ENCODE peak calls at places on chromosomes 3 and 15, in ten cellular contexts. One of them, this sample, is unnamed.

GRCh38 chr15:58864602-58865419 is 68.7 kb downstream of the SLTM start:
- DNase-seq in NB4: peak
- DNase-seq in transverse colon: no peak
- DNase-seq in adrenal gland: peak
- DNase-seq in esophagus squamous epithelium: no peak
- DNase-seq in body of pancreas: peak
- DNase-seq in sigmoid colon: no peak
- DNase-seq in stomach: peak
- DNase-seq in A549: no peak
- DNase-seq in heart left ventricle: peak
- DNase-seq in this sample: no peak

GRCh38 chr3:25455316-25456232 is 27.5 kb downstream of the RARB start:
- DNase-seq in NB4: no peak
- DNase-seq in transverse colon: no peak
- DNase-seq in adrenal gland: no peak
- DNase-seq in esophagus squamous epithelium: no peak
- DNase-seq in body of pancreas: no peak
- DNase-seq in sigmoid colon: peak
- DNase-seq in stomach: no peak
- DNase-seq in A549: no peak
- DNase-seq in heart left ventricle: peak
- DNase-seq in this sample: no peak

GRCh38 chr3:105067361-105067760 is 299.3 kb upstream of the ALCAM start:
- DNase-seq in NB4: no peak
- DNase-seq in transverse colon: no peak
- DNase-seq in adrenal gland: no peak
- DNase-seq in esophagus squamous epithelium: no peak
- DNase-seq in body of pancreas: no peak
- DNase-seq in sigmoid colon: no peak
- DNase-seq in stomach: no peak
- DNase-seq in A549: no peak
- DNase-seq in heart left ventricle: no peak
- DNase-seq in this sample: no peak

GRCh38 chr3:45506084-45506483 is 88.5 kb upstream of the LIMD1 start:
- DNase-seq in NB4: no peak
- DNase-seq in transverse colon: no peak
- DNase-seq in adrenal gland: no peak
- DNase-seq in esophagus squamous epithelium: no peak
- DNase-seq in body of pancreas: no peak
- DNase-seq in sigmoid colon: no peak
- DNase-seq in stomach: no peak
- DNase-seq in A549: no peak
- DNase-seq in heart left ventricle: no peak
- DNase-seq in this sample: no peak

GRCh38 chr3:9342696-9343095 is 20.2 kb upstream of the THUMPD3 start:
- DNase-seq in NB4: no peak
- DNase-seq in transverse colon: peak
- DNase-seq in adrenal gland: no peak
- DNase-seq in esophagus squamous epithelium: no peak
- DNase-seq in body of pancreas: no peak
- DNase-seq in sigmoid colon: no peak
- DNase-seq in stomach: no peak
- DNase-seq in A549: no peak
- DNase-seq in heart left ventricle: no peak
- DNase-seq in this sample: no peak

GRCh38 chr3:22569570-22569969 is 633.6 kb upstream of the UBE2E2 start:
- DNase-seq in NB4: no peak
- DNase-seq in transverse colon: no peak
- DNase-seq in adrenal gland: no peak
- DNase-seq in esophagus squamous epithelium: no peak
- DNase-seq in body of pancreas: no peak
- DNase-seq in sigmoid colon: no peak
- DNase-seq in stomach: no peak
- DNase-seq in A549: no peak
- DNase-seq in heart left ventricle: no peak
- DNase-seq in this sample: no peak

GRCh38 chr3:27165348-27165747 is 203.8 kb downstream of the NEK10 start:
- DNase-seq in NB4: no peak
- DNase-seq in transverse colon: no peak
- DNase-seq in adrenal gland: no peak
- DNase-seq in esophagus squamous epithelium: no peak
- DNase-seq in body of pancreas: no peak
- DNase-seq in sigmoid colon: no peak
- DNase-seq in stomach: no peak
- DNase-seq in A549: no peak
- DNase-seq in heart left ventricle: no peak
- DNase-seq in this sample: no peak

GRCh38 chr3:141789281-141789680 is 26.1 kb downstream of the GRK7 start:
- DNase-seq in NB4: peak
- DNase-seq in transverse colon: no peak
- DNase-seq in adrenal gland: no peak
- DNase-seq in esophagus squamous epithelium: no peak
- DNase-seq in body of pancreas: no peak
- DNase-seq in sigmoid colon: no peak
- DNase-seq in stomach: no peak
- DNase-seq in A549: peak
- DNase-seq in heart left ventricle: no peak
- DNase-seq in this sample: no peak

GRCh38 chr15:85580914-85581313 is 200.5 kb downstream of the AKAP13 start:
- DNase-seq in NB4: no peak
- DNase-seq in transverse colon: peak
- DNase-seq in adrenal gland: peak
- DNase-seq in esophagus squamous epithelium: no peak
- DNase-seq in body of pancreas: peak
- DNase-seq in sigmoid colon: no peak
- DNase-seq in stomach: peak
- DNase-seq in A549: peak
- DNase-seq in heart left ventricle: peak
- DNase-seq in this sample: no peak

GRCh38 chr3:122416966-122417365 is 1.1 kb upstream of the WDR5B start:
- DNase-seq in NB4: no peak
- DNase-seq in transverse colon: no peak
- DNase-seq in adrenal gland: peak
- DNase-seq in esophagus squamous epithelium: no peak
- DNase-seq in body of pancreas: peak
- DNase-seq in sigmoid colon: no peak
- DNase-seq in stomach: no peak
- DNase-seq in A549: no peak
- DNase-seq in heart left ventricle: no peak
- DNase-seq in this sample: no peak

GRCh38 chr3:122415762-122416654 is at the start of gene WDR5B:
- DNase-seq in NB4: peak
- DNase-seq in transverse colon: peak
- DNase-seq in adrenal gland: peak
- DNase-seq in esophagus squamous epithelium: no peak
- DNase-seq in body of pancreas: peak
- DNase-seq in sigmoid colon: peak
- DNase-seq in stomach: peak
- DNase-seq in A549: peak
- DNase-seq in heart left ventricle: peak
- DNase-seq in this sample: peak

GRCh38 chr3:122421101-122421500 is 5.2 kb upstream of the WDR5B start:
- DNase-seq in NB4: no peak
- DNase-seq in transverse colon: no peak
- DNase-seq in adrenal gland: no peak
- DNase-seq in esophagus squamous epithelium: no peak
- DNase-seq in body of pancreas: no peak
- DNase-seq in sigmoid colon: no peak
- DNase-seq in stomach: no peak
- DNase-seq in A549: no peak
- DNase-seq in heart left ventricle: no peak
- DNase-seq in this sample: no peak

DNA sequence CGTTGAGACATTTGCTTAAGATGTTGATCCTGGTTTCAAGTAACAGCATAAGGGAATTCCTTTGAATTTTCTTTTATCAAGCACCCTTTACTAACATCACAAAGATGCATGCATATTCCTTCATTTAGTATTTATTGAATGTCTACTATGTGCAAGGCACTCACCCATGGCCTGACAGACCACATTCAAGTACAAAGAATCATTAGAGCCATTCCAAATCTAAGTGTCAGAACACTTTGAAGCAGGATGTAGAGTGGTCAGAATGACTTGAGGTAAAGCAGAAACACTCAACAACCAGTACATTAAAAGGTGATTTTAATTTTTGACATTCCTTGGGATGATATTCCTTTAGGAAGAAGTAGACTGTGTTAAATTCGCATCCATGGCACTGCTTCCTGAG is 6.0 kb upstream of the WDR5B start:
- DNase-seq in NB4: no peak
- DNase-seq in transverse colon: no peak
- DNase-seq in adrenal gland: no peak
- DNase-seq in esophagus squamous epithelium: no peak
- DNase-seq in body of pancreas: no peak
- DNase-seq in sigmoid colon: no peak
- DNase-seq in stomach: no peak
- DNase-seq in A549: no peak
- DNase-seq in heart left ventricle: no peak
- DNase-seq in this sample: no peak
- TF ChIP-seq POLR2A in NB4: no peak
- TF ChIP-seq POLR2A in transverse colon: no peak
- TF ChIP-seq POLR2A in adrenal gland: no peak
- TF ChIP-seq POLR2A in esophagus squamous epithelium: no peak
- TF ChIP-seq POLR2A in body of pancreas: no peak
- TF ChIP-seq POLR2A in sigmoid colon: no peak
- TF ChIP-seq POLR2A in stomach: no peak
- TF ChIP-seq POLR2A in A549: no peak
- TF ChIP-seq POLR2A in heart left ventricle: no peak
- TF ChIP-seq POLR2A in this sample: no peak

GRCh38 chr3:49716691-49717538 is 2.6 kb downstream of the AMIGO3 start:
- DNase-seq in NB4: no peak
- DNase-seq in transverse colon: no peak
- DNase-seq in adrenal gland: no peak
- DNase-seq in esophagus squamous epithelium: no peak
- DNase-seq in body of pancreas: no peak
- DNase-seq in sigmoid colon: peak
- DNase-seq in stomach: no peak
- DNase-seq in A549: no peak
- DNase-seq in heart left ventricle: peak
- DNase-seq in this sample: peak

GRCh38 chr3:49713336-49714105 is 6.0 kb downstream of the AMIGO3 start:
- DNase-seq in NB4: no peak
- DNase-seq in transverse colon: no peak
- DNase-seq in adrenal gland: no peak
- DNase-seq in esophagus squamous epithelium: no peak
- DNase-seq in body of pancreas: no peak
- DNase-seq in sigmoid colon: peak
- DNase-seq in stomach: no peak
- DNase-seq in A549: no peak
- DNase-seq in heart left ventricle: peak
- DNase-seq in this sample: no peak

GRCh38 chr3:49715611-49716121 is 3.8 kb downstream of the AMIGO3 start:
- DNase-seq in NB4: no peak
- DNase-seq in transverse colon: no peak
- DNase-seq in adrenal gland: no peak
- DNase-seq in esophagus squamous epithelium: no peak
- DNase-seq in body of pancreas: no peak
- DNase-seq in sigmoid colon: peak
- DNase-seq in stomach: no peak
- DNase-seq in A549: no peak
- DNase-seq in heart left ventricle: peak
- DNase-seq in this sample: no peak

GRCh38 chr3:49716169-49716568 is 3.3 kb downstream of the AMIGO3 start:
- DNase-seq in NB4: no peak
- DNase-seq in transverse colon: no peak
- DNase-seq in adrenal gland: no peak
- DNase-seq in esophagus squamous epithelium: no peak
- DNase-seq in body of pancreas: no peak
- DNase-seq in sigmoid colon: peak
- DNase-seq in stomach: no peak
- DNase-seq in A549: no peak
- DNase-seq in heart left ventricle: peak
- DNase-seq in this sample: no peak

DNA sequence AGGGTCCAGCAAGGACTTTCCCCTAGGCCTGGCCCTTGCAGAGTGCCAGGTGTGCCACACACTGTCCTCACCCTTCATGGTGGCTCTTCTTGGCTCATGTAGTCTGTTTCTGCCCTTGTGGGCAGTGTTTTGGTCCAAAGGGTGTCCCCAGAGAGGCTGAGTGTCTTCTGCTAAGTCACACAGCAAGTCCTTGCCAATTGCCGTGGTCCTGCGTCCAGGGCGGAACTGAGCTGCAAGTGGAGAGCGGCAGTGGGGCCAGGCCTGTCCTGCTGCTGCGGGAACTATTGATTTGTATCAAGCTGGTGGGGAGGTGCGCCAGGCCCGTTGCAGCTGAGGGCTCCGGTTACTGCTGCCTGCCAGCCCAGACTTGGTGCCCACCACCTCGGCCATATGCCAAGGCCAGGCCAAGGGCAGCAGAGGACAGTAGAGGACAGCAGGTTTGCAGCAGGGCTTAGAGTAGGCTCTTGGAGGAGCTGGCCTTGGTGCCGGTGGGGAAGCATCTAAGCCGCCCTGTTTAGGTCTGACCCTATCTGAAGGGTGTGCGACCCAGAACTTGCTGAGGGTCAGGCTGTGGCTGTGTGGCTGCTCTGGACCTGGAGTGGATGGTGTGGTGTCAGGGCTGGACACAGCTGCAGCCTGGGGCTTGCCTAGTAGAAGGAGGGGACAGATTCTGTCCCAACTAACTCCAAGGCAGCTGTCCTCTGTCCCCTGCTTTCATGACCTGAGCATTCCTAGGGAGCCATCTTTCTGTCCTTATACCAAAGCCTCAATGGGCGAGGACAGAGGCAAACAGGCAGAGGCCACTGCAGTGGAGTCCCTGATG is 4.5 kb downstream of the AMIGO3 start:
- DNase-seq in NB4: no peak
- DNase-seq in transverse colon: no peak
- DNase-seq in adrenal gland: no peak
- DNase-seq in esophagus squamous epithelium: no peak
- DNase-seq in body of pancreas: no peak
- DNase-seq in sigmoid colon: peak
- DNase-seq in stomach: no peak
- DNase-seq in A549: no peak
- DNase-seq in heart left ventricle: peak
- DNase-seq in this sample: no peak
- TF ChIP-seq POLR2A in NB4: no peak
- TF ChIP-seq POLR2A in transverse colon: no peak
- TF ChIP-seq POLR2A in adrenal gland: no peak
- TF ChIP-seq POLR2A in esophagus squamous epithelium: no peak
- TF ChIP-seq POLR2A in body of pancreas: no peak
- TF ChIP-seq POLR2A in sigmoid colon: no peak
- TF ChIP-seq POLR2A in stomach: no peak
- TF ChIP-seq POLR2A in A549: no peak
- TF ChIP-seq POLR2A in heart left ventricle: no peak
- TF ChIP-seq POLR2A in this sample: no peak

GRCh38 chr3:102450976-102451375 is 16.2 kb downstream of the ZPLD1 start:
- DNase-seq in NB4: no peak
- DNase-seq in transverse colon: no peak
- DNase-seq in adrenal gland: no peak
- DNase-seq in esophagus squamous epithelium: no peak
- DNase-seq in body of pancreas: no peak
- DNase-seq in sigmoid colon: no peak
- DNase-seq in stomach: no peak
- DNase-seq in A549: no peak
- DNase-seq in heart left ventricle: no peak
- DNase-seq in this sample: no peak
- TF ChIP-seq POLR2A in NB4: no peak
- TF ChIP-seq POLR2A in transverse colon: no peak
- TF ChIP-seq POLR2A in adrenal gland: no peak
- TF ChIP-seq POLR2A in esophagus squamous epithelium: no peak
- TF ChIP-seq POLR2A in body of pancreas: no peak
- TF ChIP-seq POLR2A in sigmoid colon: no peak
- TF ChIP-seq POLR2A in stomach: no peak
- TF ChIP-seq POLR2A in A549: no peak
- TF ChIP-seq POLR2A in heart left ventricle: no peak
- TF ChIP-seq POLR2A in this sample: no peak

GRCh38 chr3:139259398-139259797 is 84.4 kb upstream of the MRPS22 start:
- DNase-seq in NB4: no peak
- DNase-seq in transverse colon: no peak
- DNase-seq in adrenal gland: no peak
- DNase-seq in esophagus squamous epithelium: no peak
- DNase-seq in body of pancreas: no peak
- DNase-seq in sigmoid colon: no peak
- DNase-seq in stomach: no peak
- DNase-seq in A549: no peak
- DNase-seq in heart left ventricle: no peak
- DNase-seq in this sample: no peak
- TF ChIP-seq POLR2A in NB4: no peak
- TF ChIP-seq POLR2A in transverse colon: no peak
- TF ChIP-seq POLR2A in adrenal gland: no peak
- TF ChIP-seq POLR2A in esophagus squamous epithelium: no peak
- TF ChIP-seq POLR2A in body of pancreas: no peak
- TF ChIP-seq POLR2A in sigmoid colon: no peak
- TF ChIP-seq POLR2A in stomach: no peak
- TF ChIP-seq POLR2A in A549: no peak
- TF ChIP-seq POLR2A in heart left ventricle: no peak
- TF ChIP-seq POLR2A in this sample: no peak